ENCODE peak calls at places on chromosome 9, in seven cellular contexts. I is mesendoderm, F is H1, S is IMR-90, N is neuronal stem cell, Q is H9, Y is mesenchymal stem cell. E is an unnamed sample.

GRCh38 chr9:38227656-38228055 is 158.6 kb upstream of the SHB start:
- DNase-seq in S (peak), Q (no peak), Y (peak), N (no peak), I (no peak), F (no peak), E (peak)

GRCh38 chr9:128786681-128787582 is at the start of gene TBC1D13:
- DNase-seq in Y (peak), Q (peak), N (peak), F (peak), S (peak), I (peak), E (peak)

GRCh38 chr9:119318371-119318770 is 50.9 kb downstream of the BRINP1 start:
- DNase-seq in I (peak), N (no peak), F (no peak), S (no peak), Y (no peak), Q (peak), E (no peak)

GRCh38 chr9:95780751-95781150 is 94.7 kb upstream of the ERCC6L2 start:
- DNase-seq in Y (no peak), S (no peak), F (peak), N (no peak), I (no peak), Q (no peak), E (no peak)

GRCh38 chr9:32264171-32264862 is 120.1 kb upstream of the ACO1 start:
- DNase-seq in Q (peak), F (no peak), S (peak), N (peak), Y (no peak), I (peak), E (no peak)

GRCh38 chr9:102587231-102587630 is 407.9 kb upstream of the CYLC2 start:
- DNase-seq in S (no peak), Q (no peak), Y (no peak), I (peak), N (no peak), F (no peak), E (no peak)

GRCh38 chr9:98808411-98808815 is 943 bp downstream of the GALNT12 start:
- DNase-seq in Q (no peak), I (no peak), F (peak), N (no peak), Y (no peak), S (no peak), E (no peak)

GRCh38 chr9:126674365-126675146 is 60.8 kb downstream of the LMX1B start:
- DNase-seq in Q (no peak), F (no peak), N (no peak), S (no peak), I (no peak), Y (no peak), E (no peak)

GRCh38 chr9:24434183-24434582 is 111.5 kb downstream of the IZUMO3 start:
- DNase-seq in S (no peak), Q (no peak), N (no peak), I (no peak), Y (no peak), F (no peak), E (no peak)
- H3K18ac ChIP-seq in S (no peak), Q (no peak), N (no peak), I (no peak), Y (no peak), F (no peak), E (no peak)

GRCh38 chr9:36802171-36802920 is 229.7 kb downstream of the MELK start:
- DNase-seq in Y (peak), Q (no peak), S (peak), I (peak), F (no peak), N (no peak), E (no peak)
- H3K27ac ChIP-seq in Y (no peak), Q (no peak), S (no peak), I (no peak), F (no peak), N (no peak), E (no peak)

GRCh38 chr9:134662143-134662876 is 20.7 kb downstream of the COL5A1 start:
- DNase-seq in N (no peak), F (no peak), I (no peak), Q (no peak), Y (peak), S (peak), E (peak)
- H3K18ac ChIP-seq in N (no peak), F (no peak), I (no peak), Q (no peak), Y (peak), S (peak), E (peak)

GRCh38 chr9:6779417-6780241 is 21.9 kb downstream of the KDM4C start:
- DNase-seq in Y (peak), S (peak), N (no peak), F (no peak), I (peak), Q (no peak), E (peak)
- H3K27ac ChIP-seq in Y (no peak), S (no peak), N (no peak), F (no peak), I (peak), Q (no peak), E (no peak)

GRCh38 chr9:90905822-90906221 is 104.2 kb downstream of the SYK start:
- DNase-seq in N (no peak), S (no peak), Q (no peak), I (no peak), Y (no peak), F (no peak), E (no peak)

GRCh38 chr9:90905079-90905478 is 103.5 kb downstream of the SYK start:
- DNase-seq in F (no peak), N (no peak), Q (no peak), I (peak), S (no peak), Y (no peak), E (no peak)

GRCh38 chr9:90907056-90907445 is 105.4 kb downstream of the SYK start:
- DNase-seq in N (no peak), I (no peak), Q (no peak), S (no peak), F (no peak), Y (no peak), E (no peak)

GRCh38 chr9:90907790-90908189 is 106.2 kb downstream of the SYK start:
- DNase-seq in Y (no peak), N (no peak), F (no peak), S (no peak), Q (no peak), I (no peak), E (no peak)

GRCh38 chr9:90906316-90907055 is 104.9 kb downstream of the SYK start:
- DNase-seq in S (peak), N (no peak), Q (no peak), F (no peak), I (no peak), Y (no peak), E (no peak)
- H3K18ac ChIP-seq in S (no peak), N (no peak), Q (no peak), F (no peak), I (no peak), Y (no peak), E (no peak)

DNA sequence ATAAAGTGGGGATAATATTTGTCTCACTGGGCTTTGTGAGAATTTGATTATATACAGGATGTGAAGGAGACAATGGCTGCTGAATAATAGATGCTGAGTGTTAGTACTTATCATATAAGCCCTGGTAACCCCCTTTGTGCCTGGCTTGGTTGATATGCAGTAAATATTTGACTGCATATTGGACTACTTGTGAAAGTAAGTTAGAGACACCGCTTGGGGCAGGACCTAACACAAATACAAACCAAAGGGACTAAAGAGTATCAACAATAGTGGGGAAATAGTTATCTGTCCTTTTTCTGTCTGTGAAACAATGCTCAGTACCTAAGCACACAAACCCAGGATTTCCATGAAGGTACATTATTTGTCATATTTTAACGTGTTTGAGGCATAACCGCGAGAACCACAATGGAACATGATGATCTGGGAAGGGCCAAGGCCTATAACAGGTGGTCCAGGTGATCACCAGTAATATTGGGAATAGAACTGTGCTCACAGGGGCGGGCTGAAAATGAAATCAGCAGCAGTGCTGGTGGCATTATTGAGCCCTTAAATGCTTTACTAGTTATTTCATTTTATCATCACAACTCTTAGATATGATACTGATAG is 138.2 kb upstream of the SMARCA2 start:
- DNase-seq in Q (no peak), I (no peak), F (no peak), Y (no peak), N (no peak), S (no peak), E (no peak)
- H3K27ac ChIP-seq in Q (no peak), I (no peak), F (no peak), Y (no peak), N (no peak), S (no peak), E (no peak)

GRCh38 chr9:114449236-114449635 is 56.0 kb downstream of the WHRN start:
- DNase-seq in I (no peak), F (no peak), S (no peak), N (no peak), Y (no peak), Q (no peak), E (no peak)

GRCh38 chr9:114452219-114453169 is 52.8 kb downstream of the WHRN start:
- DNase-seq in Y (no peak), I (no peak), S (no peak), Q (peak), F (no peak), N (no peak), E (no peak)

GRCh38 chr9:114450833-114451706 is 54.2 kb downstream of the WHRN start:
- DNase-seq in Q (no peak), N (no peak), S (no peak), Y (no peak), F (no peak), I (no peak), E (no peak)

GRCh38 chr9:114450181-114450580 is 55.1 kb downstream of the WHRN start:
- DNase-seq in Q (no peak), S (no peak), Y (no peak), F (no peak), I (no peak), N (no peak), E (no peak)

DNA sequence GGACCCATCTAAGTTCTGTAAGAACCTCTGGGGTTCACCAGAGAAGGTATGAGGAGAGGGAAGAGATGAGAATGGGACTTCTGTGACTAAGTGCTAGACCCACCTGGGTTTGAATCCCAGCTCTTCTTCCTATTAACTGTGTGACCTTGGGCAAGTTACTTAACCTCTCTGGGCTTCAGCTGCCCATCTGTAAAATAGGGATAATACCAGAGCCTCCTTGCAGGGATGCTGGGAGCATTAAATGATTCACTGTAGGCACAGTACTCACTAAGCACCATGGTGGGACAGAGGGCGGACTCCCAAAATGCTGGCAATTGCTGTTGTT is 53.6 kb downstream of the WHRN start:
- DNase-seq in N (no peak), F (no peak), Q (peak), Y (no peak), S (no peak), I (no peak), E (no peak)
- H3K18ac ChIP-seq in N (no peak), F (no peak), Q (no peak), Y (no peak), S (no peak), I (no peak), E (no peak)

DNA sequence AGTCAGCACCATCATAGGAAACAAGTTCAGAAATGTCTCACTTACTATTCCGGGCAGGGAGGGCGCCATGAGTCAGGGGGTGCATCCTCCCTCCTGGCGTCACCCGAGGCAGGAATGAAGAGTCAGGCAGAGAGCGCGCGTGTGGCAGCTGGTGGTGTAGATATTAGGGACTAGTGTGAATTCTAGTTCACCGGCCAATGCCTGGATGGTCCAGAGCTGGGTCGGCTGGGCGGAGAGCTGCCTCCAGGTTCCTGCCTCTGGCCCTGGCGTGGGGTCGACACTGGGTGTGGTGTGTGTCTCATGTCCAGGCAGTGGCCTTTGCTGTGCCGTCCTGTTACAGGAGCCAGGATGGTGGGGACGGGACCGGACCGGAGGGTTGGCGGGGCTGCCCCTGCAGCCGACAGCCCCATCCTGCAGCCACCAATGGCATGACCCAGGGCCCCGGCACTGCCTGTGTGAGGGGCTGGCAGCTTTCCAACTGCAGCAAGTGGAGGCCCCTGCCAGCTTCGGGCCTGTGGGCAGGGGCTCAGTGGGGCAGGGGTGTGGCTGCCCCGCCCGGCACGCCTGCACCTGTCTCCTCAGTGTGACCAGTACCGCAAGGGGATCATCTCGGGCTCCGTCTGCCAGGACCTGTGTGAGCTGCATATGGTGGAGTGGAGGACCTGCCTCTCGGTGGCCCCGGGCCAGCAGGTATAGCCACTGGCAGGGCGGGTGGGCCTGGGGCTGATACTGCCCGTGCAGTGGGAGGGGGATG is 9.1 kb downstream of the DIPK1B start:
- DNase-seq in S (peak), Q (peak), Y (peak), I (no peak), F (no peak), N (no peak), E (no peak)
- H3K27ac ChIP-seq in S (no peak), Q (no peak), Y (no peak), I (no peak), F (no peak), N (peak), E (no peak)